ENCODE peak calls at places on chromosome 9, in seven cellular contexts. U is MM.1S, F is endothelial cell, Z is astrocyte of the spinal cord, L is H9, E is DND-41, K is HCT116. O is an unnamed sample.

GRCh38 chr9:88533951-88534455 is 975 bp upstream of the NXNL2 start:
- DNase-seq in U (no peak), F (peak), Z (peak), L (peak), E (no peak), K (no peak), O (no peak)

GRCh38 chr9:122978586-122978985 is 37.8 kb downstream of the RABGAP1 start:
- DNase-seq in U (no peak), F (no peak), Z (no peak), L (no peak), E (no peak), K (no peak), O (no peak)

GRCh38 chr9:112332272-112332671 is 1.1 kb downstream of the PTBP3 start:
- DNase-seq in U (no peak), F (no peak), Z (no peak), L (no peak), E (no peak), K (no peak), O (no peak)

GRCh38 chr9:137745541-137745991 is 126.8 kb downstream of the EHMT1 start:
- DNase-seq in U (no peak), F (no peak), Z (peak), L (peak), E (no peak), K (peak), O (peak)

GRCh38 chr9:33817327-33818166 is 587 bp downstream of the UBE2R2 start:
- DNase-seq in U (peak), F (peak), Z (peak), L (peak), E (peak), K (no peak), O (peak)

GRCh38 chr9:127640908-127641545 is 28.9 kb downstream of the STXBP1 start:
- DNase-seq in U (no peak), F (no peak), Z (no peak), L (no peak), E (no peak), K (no peak), O (no peak)

GRCh38 chr9:108784998-108785397 is 70.8 kb downstream of the ACTL7B start:
- DNase-seq in U (no peak), F (no peak), Z (peak), L (no peak), E (no peak), K (no peak), O (no peak)

GRCh38 chr9:125593581-125593980 is 113.4 kb downstream of the MAPKAP1 start:
- DNase-seq in U (no peak), F (no peak), Z (no peak), L (no peak), E (no peak), K (no peak), O (no peak)

GRCh38 chr9:126834672-126835071 is 25.8 kb upstream of the ZBTB34 start:
- DNase-seq in U (no peak), F (no peak), Z (no peak), L (no peak), E (no peak), K (no peak), O (no peak)

GRCh38 chr9:123360161-123361085 is 4.4 kb downstream of the CRB2 start:
- DNase-seq in U (peak), F (peak), Z (no peak), L (peak), E (peak), K (no peak), O (peak)

GRCh38 chr9:112553256-112553826 is 66.7 kb downstream of the KIAA1958 start:
- DNase-seq in U (no peak), F (no peak), Z (no peak), L (no peak), E (no peak), K (no peak), O (no peak)

GRCh38 chr9:124458441-124458840 is 8.2 kb downstream of the ADGRD2 start:
- DNase-seq in U (no peak), F (no peak), Z (no peak), L (no peak), E (no peak), K (no peak), O (no peak)

GRCh38 chr9:120505186-120505585 is 74.8 kb downstream of the CDK5RAP2 start:
- DNase-seq in U (no peak), F (no peak), Z (no peak), L (no peak), E (no peak), K (no peak), O (no peak)

GRCh38 chr9:85118990-85119755 is 449.6 kb downstream of the NTRK2 start:
- DNase-seq in U (no peak), F (no peak), Z (no peak), L (no peak), E (no peak), K (no peak), O (no peak)

GRCh38 chr9:127262621-127263020 is 2.0 kb upstream of the GARNL3 start:
- DNase-seq in U (no peak), F (no peak), Z (no peak), L (no peak), E (no peak), K (no peak), O (no peak)

GRCh38 chr9:8419871-8420270 is 620.3 kb upstream of the DMAC1 start:
- DNase-seq in U (no peak), F (no peak), Z (peak), L (no peak), E (no peak), K (no peak), O (no peak)

GRCh38 chr9:76716270-76716669 is 48.0 kb upstream of the PCA3 start:
- DNase-seq in U (no peak), F (no peak), Z (peak), L (no peak), E (no peak), K (no peak), O (no peak)

GRCh38 chr9:85007753-85008152 is 338.2 kb downstream of the NTRK2 start:
- DNase-seq in U (no peak), F (no peak), Z (no peak), L (no peak), E (no peak), K (no peak), O (no peak)

GRCh38 chr9:97740848-97741821 is 44.0 kb upstream of the XPA start:
- DNase-seq in U (no peak), F (peak), Z (peak), L (peak), E (no peak), K (no peak), O (peak)
- TF ChIP-seq CTCF in U (no peak), F (no peak), Z (peak), L (peak), E (no peak), K (no peak), O (no peak)

DNA sequence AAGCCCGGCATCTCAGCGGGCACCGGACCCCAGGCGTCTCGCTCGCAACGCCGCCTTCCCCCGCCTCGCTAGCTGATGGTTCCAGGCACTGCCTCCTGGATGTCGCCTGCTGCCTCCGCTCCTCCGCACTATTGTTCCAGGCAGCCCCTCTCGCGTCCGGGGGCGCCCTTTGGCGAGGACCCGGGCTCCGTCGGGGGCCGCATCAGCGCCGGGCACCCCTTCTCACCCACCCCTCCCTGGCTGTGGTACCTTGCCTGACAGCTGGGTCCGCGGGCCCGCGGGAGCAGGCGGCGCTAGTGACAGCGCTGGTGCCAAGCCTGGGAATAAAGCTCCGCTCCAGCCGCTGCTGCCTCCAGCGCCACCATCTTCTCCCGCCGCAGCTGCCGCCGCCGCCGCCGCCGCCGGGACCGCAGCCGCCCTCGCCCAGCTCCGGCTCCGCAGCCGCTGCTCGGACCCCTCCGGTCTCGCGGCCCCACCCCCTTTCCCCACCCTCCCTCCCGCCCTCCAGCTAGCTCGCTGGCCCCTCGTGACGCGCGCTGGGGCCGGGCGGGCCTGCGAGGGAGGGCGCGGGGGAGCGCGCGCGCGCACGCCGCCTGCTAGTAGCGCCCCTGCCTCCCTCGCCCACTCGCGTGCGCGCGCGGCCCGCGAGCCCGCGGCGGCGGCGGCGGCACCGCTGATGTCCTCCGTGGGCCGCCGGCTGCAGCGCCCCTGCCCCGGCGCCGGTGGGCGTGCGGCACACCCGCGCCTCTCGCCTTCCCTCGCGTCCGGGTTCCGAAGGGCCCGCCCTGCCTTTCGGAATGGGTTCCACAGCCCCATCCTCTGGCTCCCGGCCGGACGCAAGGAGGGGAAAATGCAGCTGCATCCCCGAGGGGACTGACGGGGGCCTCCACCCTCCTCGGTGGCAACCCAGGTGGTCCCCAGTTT is at the start of gene APBA1:
- DNase-seq in U (peak), F (peak), Z (peak), L (peak), E (no peak), K (no peak), O (peak)
- TF ChIP-seq CTCF in U (no peak), F (no peak), Z (no peak), L (no peak), E (no peak), K (no peak), O (no peak)

GRCh38 chr9:98639133-98639532 is 69.6 kb downstream of the GABBR2 start:
- DNase-seq in U (no peak), F (no peak), Z (no peak), L (no peak), E (no peak), K (no peak), O (no peak)

GRCh38 chr9:98641675-98642074 is 67.1 kb downstream of the GABBR2 start:
- DNase-seq in U (no peak), F (no peak), Z (no peak), L (no peak), E (no peak), K (no peak), O (no peak)

GRCh38 chr9:98644011-98644410 is 64.7 kb downstream of the GABBR2 start:
- DNase-seq in U (no peak), F (no peak), Z (no peak), L (no peak), E (no peak), K (no peak), O (no peak)

GRCh38 chr9:98640394-98640793 is 68.3 kb downstream of the GABBR2 start:
- DNase-seq in U (no peak), F (no peak), Z (no peak), L (no peak), E (no peak), K (no peak), O (no peak)

GRCh38 chr9:98642661-98643312 is 65.9 kb downstream of the GABBR2 start:
- DNase-seq in U (no peak), F (no peak), Z (no peak), L (peak), E (no peak), K (no peak), O (no peak)
- TF ChIP-seq CTCF in U (no peak), F (no peak), Z (no peak), L (peak), E (peak), K (no peak), O (no peak)

GRCh38 chr9:37309136-37309535 is 113.4 kb upstream of the GRHPR start:
- DNase-seq in U (peak), F (no peak), Z (no peak), L (peak), E (peak), K (no peak), O (peak)
- TF ChIP-seq CTCF in U (peak), F (no peak), Z (peak), L (peak), E (peak), K (no peak), O (no peak)

GRCh38 chr9:115396071-115396529 is 278.1 kb upstream of the TNC start:
- DNase-seq in U (peak), F (no peak), Z (peak), L (no peak), E (no peak), K (no peak), O (no peak)
- TF ChIP-seq CTCF in U (no peak), F (no peak), Z (no peak), L (no peak), E (no peak), K (no peak), O (no peak)

DNA sequence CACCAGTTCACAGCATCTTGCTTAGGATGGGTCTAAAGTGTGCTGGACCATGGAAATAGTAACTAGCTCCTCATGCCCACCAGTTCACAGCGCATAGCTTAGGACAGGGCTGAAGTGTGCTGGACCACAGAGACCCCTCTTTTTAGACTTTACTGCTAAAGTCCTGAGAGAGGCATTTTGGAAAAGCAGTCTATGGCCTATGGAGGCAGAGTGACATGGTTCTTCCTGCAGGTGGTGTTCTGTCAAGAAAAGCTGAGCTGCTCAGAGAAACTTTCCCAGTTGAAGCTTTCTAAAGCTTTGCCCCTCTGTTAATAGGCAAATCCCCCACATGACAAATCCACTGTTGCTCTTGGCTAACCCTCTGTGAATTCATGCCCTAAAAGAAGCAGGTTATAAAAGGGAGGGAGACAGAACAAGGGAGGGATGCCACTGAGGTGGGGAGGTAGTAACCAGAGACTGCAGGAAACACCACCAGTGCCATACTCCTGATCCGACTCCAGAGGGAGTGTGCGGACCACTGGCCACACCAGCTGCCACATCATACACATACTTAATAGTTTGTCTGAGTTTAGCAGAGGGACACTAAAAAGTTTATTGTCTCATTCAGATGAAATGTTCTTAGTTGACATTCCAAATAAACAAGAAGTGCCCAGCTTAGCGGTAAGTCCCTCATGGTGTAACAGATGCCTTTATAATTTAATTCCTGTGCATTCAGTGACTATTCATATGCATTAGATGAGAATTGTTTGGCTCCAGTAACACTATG is 236.1 kb upstream of the NFIL3 start:
- DNase-seq in U (no peak), F (peak), Z (peak), L (peak), E (no peak), K (peak), O (peak)
- TF ChIP-seq CTCF in U (peak), F (peak), Z (peak), L (peak), E (peak), K (peak), O (peak)

GRCh38 chr9:38644601-38645000 is 24.2 kb upstream of the ANKRD18A start:
- DNase-seq in U (no peak), F (no peak), Z (no peak), L (no peak), E (no peak), K (no peak), O (no peak)

GRCh38 chr9:38643456-38644173 is 23.2 kb upstream of the ANKRD18A start:
- DNase-seq in U (no peak), F (no peak), Z (no peak), L (no peak), E (peak), K (no peak), O (no peak)

GRCh38 chr9:38641985-38642864 is 21.8 kb upstream of the ANKRD18A start:
- DNase-seq in U (peak), F (peak), Z (peak), L (peak), E (peak), K (peak), O (peak)

GRCh38 chr9:38641142-38641541 is 20.7 kb upstream of the ANKRD18A start:
- DNase-seq in U (no peak), F (no peak), Z (no peak), L (no peak), E (no peak), K (no peak), O (no peak)

GRCh38 chr9:38642951-38643350 is 22.6 kb upstream of the ANKRD18A start:
- DNase-seq in U (no peak), F (no peak), Z (no peak), L (no peak), E (no peak), K (no peak), O (no peak)
- TF ChIP-seq CTCF in U (no peak), F (no peak), Z (no peak), L (no peak), E (no peak), K (no peak), O (no peak)